ENCODE peak calls at places on chromosomes 13 and 19, in ten cellular contexts. K is stimulated activated naive CD8-positive, alpha-beta T cell treated with anti-CD3 and anti-CD28 coated beads, Interleukin-15, amount 100 ng/mL, for 72 hours; T is KBM-7; G is caudate nucleus; O is stimulated activated naive CD4-positive, alpha-beta T cell; Q is AG10803; H is psoas muscle; V is LHCN-M2; P is T-helper 17 cell; A is mucosa of gallbladder. J is an unnamed sample.
A peak's percentile ranks its signal among the peaks of the same experiment; 100 is the strongest.

GRCh38 chr13:32840113-32840512 is 176.1 kb upstream of the KL start:
- DNase-seq in K (no peak), T (no peak), G (no peak), O (no peak), Q (no peak), H (no peak), V (no peak), P (no peak), A (no peak), J (no peak)

GRCh38 chr19:662962-663681 is at the start of gene RNF126:
- DNase-seq in K (peak; percentile 90), T (peak; percentile 83), G (peak; percentile 82), O (peak; percentile 81), Q (peak; percentile 91), H (peak; percentile 96), V (peak; percentile 91), P (peak; percentile 95), A (peak; percentile 95), J (peak; percentile 88)

GRCh38 chr13:113442354-113442984 is 10.8 kb downstream of the ADPRHL1 start:
- DNase-seq in K (no peak), T (no peak), G (no peak), O (no peak), Q (no peak), H (peak; percentile 19), V (no peak), P (no peak), A (no peak), J (no peak)

GRCh38 chr19:8174706-8175105 is 25.3 kb upstream of the FBN3 start:
- DNase-seq in K (no peak), T (no peak), G (no peak), O (no peak), Q (no peak), H (no peak), V (peak; percentile 62), P (no peak), A (no peak), J (no peak)

GRCh38 chr13:88162076-88162702 is 491.0 kb downstream of the SLITRK5 start:
- DNase-seq in K (no peak), T (no peak), G (no peak), O (no peak), Q (no peak), H (no peak), V (no peak), P (no peak), A (no peak), J (no peak)

GRCh38 chr19:50639121-50640112 is at the start of gene SYT3:
- DNase-seq in K (peak; percentile 44), T (peak; percentile 14), G (peak; percentile 77), O (peak; percentile 7), Q (peak; percentile 29), H (no peak), V (peak; percentile 15), P (no peak), A (peak; percentile 29), J (peak; percentile 63)

GRCh38 chr19:40357655-40358054 is 9.2 kb downstream of the PLD3 start:
- DNase-seq in K (no peak), T (no peak), G (no peak), O (no peak), Q (no peak), H (no peak), V (no peak), P (no peak), A (no peak), J (no peak)

GRCh38 chr13:75423383-75423782 is 58.6 kb downstream of the TBC1D4 start:
- DNase-seq in K (no peak), T (no peak), G (no peak), O (no peak), Q (no peak), H (no peak), V (no peak), P (no peak), A (no peak), J (no peak)

GRCh38 chr19:29678484-29679106 is 13.3 kb downstream of the PLEKHF1 start:
- DNase-seq in K (no peak), T (no peak), G (no peak), O (no peak), Q (no peak), H (peak; percentile 97), V (no peak), P (no peak), A (peak; percentile 63), J (no peak)

GRCh38 chr19:343451-343931 is 1.1 kb downstream of the MIER2 start:
- DNase-seq in K (no peak), T (peak; percentile 40), G (no peak), O (no peak), Q (peak; percentile 13), H (no peak), V (no peak), P (no peak), A (no peak), J (no peak)

GRCh38 chr13:98014766-98015165 is 61.3 kb downstream of the IPO5 start:
- DNase-seq in K (no peak), T (no peak), G (no peak), O (no peak), Q (peak; percentile 91), H (no peak), V (peak; percentile 50), P (no peak), A (no peak), J (no peak)

GRCh38 chr13:41960195-41960699 is 662 bp downstream of the VWA8 start:
- DNase-seq in K (no peak), T (peak; percentile 50), G (no peak), O (no peak), Q (peak; percentile 39), H (no peak), V (peak; percentile 29), P (no peak), A (no peak), J (no peak)

GRCh38 chr19:8335343-8336071 is 7.6 kb downstream of the KANK3 start:
- DNase-seq in K (peak; percentile 42), T (no peak), G (no peak), O (no peak), Q (no peak), H (peak; percentile 41), V (no peak), P (no peak), A (no peak), J (no peak)

GRCh38 chr13:23399254-23399796 is 34.2 kb downstream of the SACS start:
- DNase-seq in K (no peak), T (peak; percentile 37), G (no peak), O (no peak), Q (no peak), H (no peak), V (no peak), P (no peak), A (no peak), J (no peak)

GRCh38 chr13:63291701-63292100 is 1876.1 kb upstream of the PCDH20 start:
- DNase-seq in K (no peak), T (no peak), G (no peak), O (no peak), Q (no peak), H (no peak), V (no peak), P (no peak), A (no peak), J (no peak)

GRCh38 chr19:52206481-52206880 is 16.6 kb downstream of the PPP2R1A start:
- DNase-seq in K (no peak), T (no peak), G (no peak), O (no peak), Q (no peak), H (no peak), V (no peak), P (no peak), A (no peak), J (no peak)

GRCh38 chr19:16969127-16969526 is 57.5 kb downstream of the CPAMD8 start:
- DNase-seq in K (no peak), T (peak; percentile 35), G (no peak), O (no peak), Q (no peak), H (no peak), V (peak; percentile 5), P (no peak), A (no peak), J (no peak)

GRCh38 chr13:42370229-42370628 is 98.3 kb downstream of the AKAP11 start:
- DNase-seq in K (no peak), T (no peak), G (no peak), O (no peak), Q (no peak), H (no peak), V (no peak), P (no peak), A (no peak), J (no peak)

GRCh38 chr13:45863716-45864590 is 12.4 kb upstream of the SIAH3 start:
- DNase-seq in K (no peak), T (no peak), G (no peak), O (no peak), Q (no peak), H (no peak), V (no peak), P (no peak), A (no peak), J (no peak)

GRCh38 chr13:43087960-43088580 is 64.7 kb downstream of the DNAJC15 start:
- DNase-seq in K (no peak), T (no peak), G (no peak), O (no peak), Q (peak; percentile 48), H (no peak), V (peak; percentile 43), P (no peak), A (no peak), J (no peak)

GRCh38 chr19:43674630-43674982 is 4.6 kb upstream of the PLAUR start:
- DNase-seq in K (no peak), T (peak; percentile 78), G (no peak), O (no peak), Q (peak; percentile 59), H (no peak), V (no peak), P (no peak), A (no peak), J (no peak)

GRCh38 chr13:97333983-97334382 is 100.0 kb upstream of the RAP2A start:
- DNase-seq in K (no peak), T (no peak), G (no peak), O (no peak), Q (no peak), H (no peak), V (no peak), P (no peak), A (no peak), J (no peak)

GRCh38 chr13:51874651-51875050 is 12.9 kb downstream of the CCDC70 start:
- DNase-seq in K (no peak), T (no peak), G (peak; percentile 15), O (no peak), Q (no peak), H (no peak), V (no peak), P (no peak), A (no peak), J (no peak)

GRCh38 chr19:30060872-30061556 is 119.0 kb downstream of the URI1 start:
- DNase-seq in K (no peak), T (no peak), G (no peak), O (no peak), Q (no peak), H (no peak), V (no peak), P (no peak), A (no peak), J (no peak)

GRCh38 chr13:37526710-37527446 is 71.7 kb downstream of the POSTN start:
- DNase-seq in K (no peak), T (no peak), G (no peak), O (no peak), Q (peak; percentile 99), H (no peak), V (peak; percentile 93), P (no peak), A (no peak), J (no peak)

GRCh38 chr13:47397739-47398138 is 500.9 kb upstream of the HTR2A start:
- DNase-seq in K (no peak), T (no peak), G (no peak), O (no peak), Q (no peak), H (no peak), V (peak; percentile 40), P (no peak), A (no peak), J (no peak)

GRCh38 chr19:33690461-33691427 is 69.0 kb downstream of the CHST8 start:
- DNase-seq in K (no peak), T (no peak), G (no peak), O (no peak), Q (no peak), H (no peak), V (no peak), P (no peak), A (no peak), J (no peak)

GRCh38 chr19:11137542-11138384 is 17.8 kb downstream of the SPC24 start:
- DNase-seq in K (peak; percentile 50), T (peak; percentile 81), G (peak; percentile 62), O (peak; percentile 35), Q (peak; percentile 91), H (peak; percentile 89), V (peak; percentile 91), P (peak; percentile 37), A (peak; percentile 87), J (peak; percentile 40)

J was measured in naive thymus-derived CD8-positive, alpha-beta T cell.